ENCODE peak calls at places on chromosomes 1 and 21, in eight cellular contexts. P, Q, C, M, F, V, D and E are unnamed samples.
A peak's percentile ranks its signal among the peaks of the same experiment; 100 is the strongest.

GRCh38 chr1:208126108-208126507 is 118.1 kb downstream of the PLXNA2 start:
- DNase-seq in P (no peak), Q (no peak), C (no peak), M (no peak), F (no peak), V (no peak), D (no peak), E (no peak)

GRCh38 chr1:18746981-18747380 is 112.5 kb downstream of the TAS1R2 start:
- DNase-seq in P (peak; percentile 44), Q (no peak), C (no peak), M (no peak), F (no peak), V (no peak), D (no peak), E (no peak)

GRCh38 chr1:101235241-101235695 is 1.6 kb upstream of the S1PR1 start:
- DNase-seq in P (peak; percentile 32), Q (peak; percentile 28), C (no peak), M (no peak), F (no peak), V (no peak), D (peak; percentile 1), E (no peak)

GRCh38 chr21:42121792-42122191 is 50.7 kb downstream of the UMODL1 start:
- DNase-seq in P (no peak), Q (no peak), C (peak; percentile 58), M (peak; percentile 62), F (peak; percentile 64), V (no peak), D (no peak), E (no peak)

GRCh38 chr1:168933143-168933840 is 173.2 kb upstream of the ATP1B1 start:
- DNase-seq in P (no peak), Q (no peak), C (no peak), M (no peak), F (no peak), V (no peak), D (no peak), E (no peak)

GRCh38 chr21:25995283-25995682 is 175.3 kb downstream of the APP start:
- DNase-seq in P (no peak), Q (no peak), C (no peak), M (no peak), F (no peak), V (no peak), D (no peak), E (no peak)

GRCh38 chr1:154191990-154192450 is at the start of gene TPM3:
- DNase-seq in P (peak; percentile 16), Q (no peak), C (no peak), M (no peak), F (no peak), V (no peak), D (no peak), E (no peak)

GRCh38 chr1:57632401-57632800 is 208.5 kb upstream of the DAB1 start:
- DNase-seq in P (peak; percentile 90), Q (no peak), C (peak; percentile 70), M (no peak), F (no peak), V (peak; percentile 19), D (peak; percentile 49), E (peak; percentile 55)

GRCh38 chr1:155255243-155256100 is at the start of gene ENTREP3:
- DNase-seq in P (peak; percentile 93), Q (peak; percentile 95), C (peak; percentile 68), M (peak; percentile 91), F (peak; percentile 96), V (peak; percentile 78), D (peak; percentile 86), E (peak; percentile 96)

GRCh38 chr1:1144122-1144842 is 28.4 kb upstream of the C1orf159 start:
- DNase-seq in P (no peak), Q (peak; percentile 41), C (no peak), M (peak; percentile 87), F (peak; percentile 91), V (no peak), D (no peak), E (peak; percentile 73)

GRCh38 chr1:40593449-40594186 is 62.2 kb downstream of the ZNF684 start:
- DNase-seq in P (no peak), Q (no peak), C (peak; percentile 72), M (no peak), F (no peak), V (no peak), D (no peak), E (no peak)

GRCh38 chr1:229841230-229841629 is 215.2 kb downstream of the URB2 start:
- DNase-seq in P (no peak), Q (no peak), C (peak; percentile 93), M (no peak), F (no peak), V (no peak), D (no peak), E (no peak)

GRCh38 chr1:87077959-87078673 is 163.7 kb downstream of the HS2ST1 start:
- DNase-seq in P (no peak), Q (no peak), C (no peak), M (no peak), F (no peak), V (no peak), D (no peak), E (no peak)

GRCh38 chr1:218674280-218674773 is 329.2 kb downstream of the TGFB2 start:
- DNase-seq in P (peak; percentile 98), Q (peak; percentile 88), C (no peak), M (no peak), F (peak; percentile 60), V (peak; percentile 83), D (peak; percentile 58), E (peak; percentile 91)

GRCh38 chr1:232793944-232794343 is 11.3 kb upstream of the MAP10 start:
- DNase-seq in P (no peak), Q (peak; percentile 16), C (peak; percentile 47), M (peak; percentile 37), F (no peak), V (peak; percentile 74), D (peak; percentile 81), E (no peak)

GRCh38 chr1:28031173-28031572 is 57.2 kb downstream of the EYA3 start:
- DNase-seq in P (no peak), Q (no peak), C (no peak), M (no peak), F (no peak), V (peak; percentile 27), D (peak; percentile 24), E (no peak)

GRCh38 chr1:48829446-48829845 is 52.8 kb upstream of the BEND5 start:
- DNase-seq in P (no peak), Q (no peak), C (no peak), M (no peak), F (no peak), V (no peak), D (no peak), E (no peak)
- H3K9ac ChIP-seq in P (no peak overlapping the region), Q (no peak overlapping the region), C (no peak overlapping the region), M (no peak overlapping the region), F (no peak overlapping the region), V (no peak overlapping the region), D (no peak overlapping the region), E (no peak overlapping the region)

DNA sequence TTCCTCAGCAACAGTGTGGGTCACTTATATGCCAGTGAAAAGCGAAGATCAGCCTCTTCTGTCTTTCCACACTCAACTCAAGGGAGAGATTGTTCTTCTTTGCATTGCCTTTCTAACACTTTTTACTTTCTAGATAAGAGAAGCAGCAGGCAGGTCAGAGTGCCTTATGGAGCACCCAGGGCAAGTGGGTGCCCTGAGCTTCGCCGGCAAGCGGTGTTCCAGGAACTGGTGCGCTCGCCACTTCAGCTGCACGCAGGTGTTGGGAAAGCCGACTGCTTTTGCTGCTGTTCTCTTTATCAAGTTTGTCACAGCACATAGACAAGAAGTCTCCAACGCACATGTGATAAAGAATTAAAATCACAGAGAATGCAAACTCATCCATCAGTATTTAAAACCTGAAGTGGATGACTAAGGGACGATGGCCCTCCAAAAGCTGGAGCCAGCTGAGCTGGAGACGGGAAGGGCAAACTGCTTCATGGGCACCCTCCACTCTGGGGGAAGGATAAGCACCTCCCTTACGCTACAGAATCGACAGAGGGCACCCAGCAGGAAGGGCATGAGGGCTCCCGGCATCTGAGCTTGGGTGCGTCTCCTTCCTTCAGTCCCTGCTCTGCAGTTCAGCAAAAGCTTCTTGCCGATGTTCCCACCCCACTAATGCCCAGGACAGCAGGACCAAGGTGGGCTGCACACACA is 20.7 kb downstream of the UBE2G2 start:
- DNase-seq in P (no peak), Q (no peak), C (no peak), M (no peak), F (no peak), V (no peak), D (no peak), E (no peak)
- H3K36me3 ChIP-seq in P (peaks cover 2% of the 10 kb centered on the region), Q (peaks cover 4% of the 10 kb centered on the region), C (peaks cover 18% of the 10 kb centered on the region), M (peaks cover 8% of the 10 kb centered on the region), F (no peaks in the 10 kb centered on the region), V (peaks cover 22% of the 10 kb centered on the region), D (peaks cover 14% of the 10 kb centered on the region), E (peaks cover 66% of the 10 kb centered on the region)

DNA sequence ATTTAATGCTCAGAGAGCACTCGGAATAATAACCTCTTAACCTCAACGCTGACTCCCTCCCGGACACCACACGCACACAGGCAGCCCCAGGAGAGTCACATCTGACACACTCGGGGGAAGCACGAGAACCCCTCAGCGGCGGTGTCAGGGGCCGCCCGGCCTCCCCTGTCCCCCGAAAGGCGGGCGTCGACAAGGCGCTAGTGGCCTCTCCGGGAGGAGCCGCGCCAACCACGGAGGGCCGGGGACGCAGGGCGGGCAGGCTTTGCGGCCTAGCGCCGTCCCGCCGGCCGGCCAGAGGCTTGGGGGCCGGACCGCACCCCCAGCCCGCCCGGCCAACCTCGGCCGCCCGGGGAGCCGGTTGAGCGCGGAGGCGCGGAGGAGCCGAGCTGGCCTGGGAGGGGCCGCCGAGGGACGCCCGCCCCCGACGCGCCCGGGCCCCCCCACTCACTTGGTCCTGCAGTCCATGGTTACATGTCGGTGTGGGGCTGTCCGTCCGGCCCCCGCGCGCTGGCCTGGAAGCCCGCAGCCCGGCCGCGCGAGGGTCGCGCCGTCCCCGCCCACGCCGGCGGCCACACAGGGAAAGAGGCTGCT is 494 bp downstream of the DENND1B start:
- DNase-seq in P (peak; percentile 31), Q (peak; percentile 77), C (peak; percentile 36), M (peak; percentile 49), F (peak; percentile 84), V (peak; percentile 41), D (peak; percentile 69), E (peak; percentile 75)
- H3K9ac ChIP-seq in P (peak overlapping the region; percentile 77), Q (peak overlapping the region; percentile 3), C (peak overlapping the region; percentile 86), M (peak overlapping the region; percentile 93), F (peak overlapping the region; percentile 52), V (peak overlapping the region; percentile 96), D (peak overlapping the region; percentile 92), E (peak overlapping the region; percentile 74)

GRCh38 chr1:112536561-112536960 is 27.8 kb downstream of the WNT2B start:
- DNase-seq in P (no peak), Q (no peak), C (no peak), M (no peak), F (no peak), V (no peak), D (peak; percentile 53), E (no peak)
- H3K36me3 ChIP-seq in P (no peaks in the 10 kb centered on the region), Q (no peaks in the 10 kb centered on the region), C (peaks cover 8% of the 10 kb centered on the region), M (no peaks in the 10 kb centered on the region), F (peaks cover 6% of the 10 kb centered on the region), V (peaks cover 4% of the 10 kb centered on the region), D (peaks cover 10% of the 10 kb centered on the region), E (peaks cover 19% of the 10 kb centered on the region)